ENCODE peak calls at places on chromosomes 7 and 10, in four cellular contexts. T, O, C and B are unnamed samples.

GRCh38 chr7:42189535-42189934 is 47.5 kb downstream of the GLI3 start:
- DNase-seq in T (no peak), O (no peak), C (no peak), B (peak; percentile 30)

GRCh38 chr10:5396545-5396944 is 8.1 kb downstream of the TUBAL3 start:
- DNase-seq in T (no peak), O (no peak), C (no peak), B (no peak)

GRCh38 chr7:116691664-116692063 is 19.7 kb downstream of the MET start:
- DNase-seq in T (no peak), O (no peak), C (no peak), B (no peak)

GRCh38 chr7:75650671-75651070 is 88.1 kb downstream of the HIP1 start:
- DNase-seq in T (no peak), O (peak; percentile 70), C (no peak), B (no peak)

GRCh38 chr10:11164806-11165590 is 147.3 kb downstream of the CELF2 start:
- DNase-seq in T (no peak), O (peak; percentile 67), C (peak; percentile 47), B (peak; percentile 75)

GRCh38 chr7:87218941-87219544 is 489 bp downstream of the TMEM243 start:
- DNase-seq in T (peak; percentile 42), O (peak; percentile 59), C (peak; percentile 33), B (peak; percentile 65)

GRCh38 chr10:114652402-114653368 is 5.4 kb downstream of the ABLIM1 start:
- DNase-seq in T (no peak), O (no peak), C (no peak), B (no peak)

GRCh38 chr7:75943864-75944263 is 28.9 kb downstream of the POR start:
- DNase-seq in T (no peak), O (no peak), C (peak; percentile 74), B (peak; percentile 92)

GRCh38 chr10:50538473-50539398 is 85.0 kb downstream of the SGMS1 start:
- DNase-seq in T (no peak), O (no peak), C (no peak), B (no peak)

DNA sequence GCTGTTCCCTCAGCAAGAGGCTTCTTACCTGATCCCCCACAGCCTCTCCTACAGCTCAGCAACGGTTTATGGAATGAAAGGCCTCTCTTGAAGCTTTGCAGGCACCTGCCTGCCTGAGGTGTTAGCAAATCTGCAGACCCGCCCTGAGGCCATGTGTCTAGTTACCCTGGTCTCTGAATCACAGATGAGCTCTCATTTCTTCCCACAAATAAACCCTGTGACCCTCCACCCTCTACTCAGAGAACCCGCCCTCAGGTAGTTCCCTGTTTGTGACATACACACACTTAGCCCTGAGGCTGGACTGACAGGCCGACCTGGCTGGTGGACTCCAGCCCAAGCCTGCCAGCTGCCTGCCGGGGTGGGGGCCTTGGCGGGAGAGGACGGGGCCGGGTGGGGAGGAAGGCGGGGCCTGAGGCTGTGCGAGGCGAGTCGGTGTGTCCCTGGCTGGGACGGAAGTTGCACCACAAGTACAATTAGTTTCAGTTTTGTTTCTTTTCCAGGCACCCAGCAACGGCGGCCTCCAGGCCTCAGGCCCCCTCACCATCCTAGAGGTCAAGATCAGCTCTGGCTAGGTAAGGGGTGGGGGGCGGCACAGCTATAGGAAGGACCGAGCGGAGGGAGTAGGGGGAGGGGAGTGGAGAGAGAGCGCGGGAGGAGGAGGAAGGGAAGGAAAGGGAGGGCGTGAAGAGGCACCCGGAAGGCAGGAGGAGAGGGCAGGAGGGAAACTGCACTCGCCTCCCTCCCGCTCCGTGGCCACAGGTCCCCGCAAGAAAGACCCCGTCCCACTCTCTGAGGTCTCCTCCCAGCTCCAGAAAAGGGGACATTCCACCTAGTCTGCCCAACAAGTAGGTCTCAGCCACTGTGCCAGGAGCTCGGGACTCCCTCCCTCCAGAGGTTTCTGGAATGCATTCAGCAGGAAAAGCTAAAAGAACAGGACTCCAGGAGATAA is at the start of gene TRIM56:
- DNase-seq in T (peak; percentile 89), O (peak; percentile 89), C (peak; percentile 99), B (peak; percentile 96)
- H3K27ac ChIP-seq in T (peak within 1 kb of the TSS; percentile 86), O (peak within 1 kb of the TSS; percentile 91), C (peak within 1 kb of the TSS; percentile 93), B (peak within 1 kb of the TSS; percentile 99)

DNA sequence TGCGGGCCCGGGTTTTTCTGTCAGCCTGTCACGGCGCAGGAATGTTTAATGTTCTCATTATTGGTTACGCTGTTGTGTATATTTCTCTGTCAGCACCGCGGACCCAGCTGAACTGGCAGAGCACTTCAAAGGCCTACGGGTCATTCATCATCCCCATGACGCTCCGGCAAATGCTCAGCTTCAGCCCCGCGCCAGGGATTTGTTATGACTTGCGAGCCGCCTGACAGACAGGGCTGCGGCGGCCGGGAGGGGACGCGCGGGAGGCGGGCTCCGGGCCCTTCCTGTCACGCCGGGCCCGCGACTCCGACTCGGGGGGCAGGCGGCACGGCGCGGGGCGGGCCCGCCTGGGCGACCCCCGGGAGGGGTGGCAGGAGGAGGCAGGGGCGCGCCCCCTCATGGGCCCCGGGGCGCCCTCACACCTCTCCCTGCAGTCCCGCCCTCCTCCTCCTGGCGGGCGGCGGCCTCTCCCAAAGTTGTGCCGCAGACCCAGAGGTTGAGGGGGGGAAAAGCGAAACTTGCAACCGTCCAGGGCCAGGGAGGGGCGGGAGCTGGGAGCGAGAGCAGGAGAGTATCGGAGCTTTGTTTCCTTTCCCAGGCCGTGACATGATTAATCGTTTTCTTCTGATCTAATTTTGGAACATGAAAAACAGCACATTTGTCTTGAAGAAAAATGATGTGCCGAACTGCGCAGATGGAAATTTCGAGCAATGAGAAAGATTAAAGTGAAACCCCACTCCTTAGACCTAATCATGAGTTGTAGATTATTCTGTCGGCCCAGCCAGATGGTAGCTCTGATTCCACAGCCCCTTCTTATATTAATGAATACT is 59.3 kb upstream of the COMTD1 start:
- DNase-seq in T (peak; percentile 58), O (peak; percentile 76), C (peak; percentile 91), B (peak; percentile 95)
- TF ChIP-seq CTCF in T (peak; percentile 23), O (no peak), C (peak; percentile 52), B (peak; percentile 48)

GRCh38 chr7:10793995-10794780 is 179.5 kb upstream of the PHF14 start:
- DNase-seq in T (no peak), O (no peak), C (no peak), B (no peak)

GRCh38 chr7:10789170-10789569 is 184.5 kb upstream of the PHF14 start:
- DNase-seq in T (no peak), O (no peak), C (no peak), B (no peak)

DNA sequence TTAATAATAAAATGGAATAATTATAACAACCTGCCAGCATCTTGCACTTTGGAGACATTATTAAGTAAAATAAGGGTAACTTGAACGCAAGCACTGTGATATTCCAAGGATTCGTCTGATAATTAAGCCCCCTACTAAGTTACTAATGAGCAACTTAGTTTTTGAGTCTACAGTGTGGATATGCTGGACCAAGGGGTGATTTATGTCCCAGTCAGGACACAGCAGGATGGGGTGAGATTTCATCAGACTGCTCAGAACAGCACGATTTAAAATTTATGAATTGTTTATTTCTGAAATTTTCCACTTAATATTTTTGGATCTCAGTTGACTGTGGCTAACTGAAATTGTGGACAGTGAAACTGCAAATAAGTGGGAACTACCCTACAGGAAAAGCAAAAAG is 182.8 kb upstream of the PHF14 start:
- DNase-seq in T (no peak), O (no peak), C (no peak), B (no peak)
- H3K27ac ChIP-seq in T (no peak overlapping the region), O (no peak overlapping the region), C (no peak overlapping the region), B (no peak overlapping the region)

GRCh38 chr10:70233939-70234300 is 691 bp upstream of the PPA1 start:
- DNase-seq in T (peak; percentile 57), O (no peak), C (no peak), B (no peak)

GRCh38 chr10:70232155-70232858 is 922 bp downstream of the PPA1 start:
- DNase-seq in T (peak; percentile 36), O (peak; percentile 34), C (peak; percentile 49), B (peak; percentile 66)

GRCh38 chr10:70232859-70233108 is 445 bp downstream of the PPA1 start:
- DNase-seq in T (no peak), O (no peak), C (no peak), B (no peak)

GRCh38 chr10:70234668-70235447 is 1.6 kb upstream of the PPA1 start:
- DNase-seq in T (no peak), O (no peak), C (no peak), B (no peak)

DNA sequence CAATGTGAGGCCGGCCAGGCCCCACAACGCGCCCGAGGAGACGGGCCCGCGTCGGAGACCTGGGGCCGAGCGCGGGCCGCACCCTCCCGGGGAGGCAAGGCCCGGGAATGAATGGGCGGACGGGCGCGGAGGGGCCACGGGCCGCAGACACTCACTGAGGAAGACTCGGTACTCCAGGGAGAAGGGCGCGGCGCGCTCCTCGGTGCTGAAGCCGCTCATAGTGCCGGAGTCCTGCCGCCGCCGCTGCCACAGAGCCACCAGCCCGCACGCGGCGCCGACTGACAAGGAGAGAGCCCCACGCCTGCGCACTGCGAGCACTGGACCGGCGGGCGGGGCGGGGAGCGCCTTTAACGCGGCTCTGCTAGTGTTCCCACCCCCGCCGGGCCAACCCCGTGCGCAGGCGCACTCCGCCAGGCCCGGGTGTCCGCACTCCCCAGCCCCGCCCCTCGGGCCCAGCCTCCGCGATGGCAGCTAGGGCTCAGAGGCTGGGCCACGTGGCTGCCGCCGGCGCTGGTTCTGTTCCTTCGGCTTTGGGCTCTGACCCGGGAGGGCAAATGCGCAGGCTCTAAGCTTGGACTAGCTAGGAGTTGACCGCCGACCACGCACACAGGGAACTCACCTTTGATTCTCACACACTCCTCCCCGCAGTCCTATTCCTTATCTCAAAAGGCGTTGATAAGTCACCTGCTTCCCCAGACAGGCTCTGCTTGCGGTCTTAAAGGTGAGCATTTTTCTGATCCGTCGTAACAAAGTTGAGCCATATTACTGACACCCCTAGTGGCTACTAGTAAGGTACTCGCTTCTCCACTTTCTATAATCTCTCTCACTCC is at the start of gene PPA1:
- DNase-seq in T (peak; percentile 97), O (peak; percentile 100), C (peak; percentile 82), B (peak; percentile 100)
- TF ChIP-seq CTCF in T (peak; percentile 38), O (no peak), C (peak; percentile 33), B (peak; percentile 19)

GRCh38 chr7:104956753-104957450 is 57.1 kb upstream of the KMT2E start:
- DNase-seq in T (no peak), O (no peak), C (no peak), B (no peak)
- H3K27ac ChIP-seq in T (no peak overlapping the region), O (no peak overlapping the region), C (peak overlapping the region; percentile 34), B (no peak overlapping the region)

GRCh38 chr7:73976761-73977625 is 51.0 kb upstream of the ELN start:
- DNase-seq in T (no peak), O (no peak), C (no peak), B (no peak)

GRCh38 chr7:73980206-73980605 is 47.8 kb upstream of the ELN start:
- DNase-seq in T (no peak), O (no peak), C (no peak), B (no peak)

GRCh38 chr7:73977626-73978618 is 50.1 kb upstream of the ELN start:
- DNase-seq in T (no peak), O (no peak), C (no peak), B (no peak)

GRCh38 chr7:73974948-73975926 is 52.7 kb upstream of the ELN start:
- DNase-seq in T (no peak), O (no peak), C (no peak), B (no peak)

GRCh38 chr7:73978681-73979563 is 49.1 kb upstream of the ELN start:
- DNase-seq in T (peak; percentile 90), O (peak; percentile 41), C (no peak), B (peak; percentile 38)
- TF ChIP-seq CTCF in T (peak; percentile 69), O (peak; percentile 19), C (peak; percentile 68), B (no peak)